ENCODE peak calls at places on chromosome 20, in five cellular contexts. One of them, this sample, is unnamed.

GRCh38 chr20:16752082-16752481 is 3.9 kb downstream of the OTOR start:
- DNase-seq in RWPE1: no peak
- DNase-seq in activated CD8-positive, alpha-beta T cell treated with anti-CD3 and anti-CD28 coated beads for 36 hours: no peak
- DNase-seq in OCI-LY7: no peak
- DNase-seq in AG10803: no peak
- DNase-seq in this sample: peak; percentile 14

GRCh38 chr20:37687478-37687805 is 6.4 kb upstream of the CTNNBL1 start:
- DNase-seq in RWPE1: no peak
- DNase-seq in activated CD8-positive, alpha-beta T cell treated with anti-CD3 and anti-CD28 coated beads for 36 hours: no peak
- DNase-seq in AG10803: no peak
- DNase-seq in OCI-LY7: no peak
- DNase-seq in this sample: no peak

GRCh38 chr20:53934421-53935352 is 135.7 kb downstream of the BCAS1 start:
- DNase-seq in activated CD8-positive, alpha-beta T cell treated with anti-CD3 and anti-CD28 coated beads for 36 hours: peak; percentile 63
- DNase-seq in RWPE1: peak; percentile 74
- DNase-seq in AG10803: peak; percentile 95
- DNase-seq in OCI-LY7: peak; percentile 88
- DNase-seq in this sample: peak; percentile 40

GRCh38 chr20:43992885-43993284 is 78.2 kb downstream of the TOX2 start:
- DNase-seq in OCI-LY7: no peak
- DNase-seq in RWPE1: no peak
- DNase-seq in AG10803: no peak
- DNase-seq in activated CD8-positive, alpha-beta T cell treated with anti-CD3 and anti-CD28 coated beads for 36 hours: no peak
- DNase-seq in this sample: no peak

GRCh38 chr20:42027746-42028268 is 409.6 kb upstream of the CHD6 start:
- DNase-seq in RWPE1: no peak
- DNase-seq in AG10803: no peak
- DNase-seq in activated CD8-positive, alpha-beta T cell treated with anti-CD3 and anti-CD28 coated beads for 36 hours: no peak
- DNase-seq in OCI-LY7: no peak
- DNase-seq in this sample: no peak

GRCh38 chr20:38609828-38610227 is 8.2 kb downstream of the ARHGAP40 start:
- DNase-seq in activated CD8-positive, alpha-beta T cell treated with anti-CD3 and anti-CD28 coated beads for 36 hours: no peak
- DNase-seq in AG10803: no peak
- DNase-seq in OCI-LY7: no peak
- DNase-seq in RWPE1: no peak
- DNase-seq in this sample: no peak

GRCh38 chr20:24665196-24665595 is 195.8 kb downstream of the SYNDIG1 start:
- DNase-seq in activated CD8-positive, alpha-beta T cell treated with anti-CD3 and anti-CD28 coated beads for 36 hours: no peak
- DNase-seq in RWPE1: no peak
- DNase-seq in OCI-LY7: no peak
- DNase-seq in AG10803: no peak
- DNase-seq in this sample: no peak

GRCh38 chr20:6122111-6122872 is 538 bp downstream of the FERMT1 start:
- DNase-seq in RWPE1: peak; percentile 72
- DNase-seq in activated CD8-positive, alpha-beta T cell treated with anti-CD3 and anti-CD28 coated beads for 36 hours: no peak
- DNase-seq in OCI-LY7: no peak
- DNase-seq in AG10803: peak; percentile 43
- DNase-seq in this sample: no peak

GRCh38 chr20:15076785-15077184 is 739.4 kb upstream of the FLRT3 start:
- DNase-seq in RWPE1: no peak
- DNase-seq in activated CD8-positive, alpha-beta T cell treated with anti-CD3 and anti-CD28 coated beads for 36 hours: no peak
- DNase-seq in AG10803: no peak
- DNase-seq in OCI-LY7: no peak
- DNase-seq in this sample: no peak

GRCh38 chr20:63183422-63184146 is 32.3 kb downstream of the YTHDF1 start:
- DNase-seq in RWPE1: peak; percentile 70
- DNase-seq in AG10803: no peak
- DNase-seq in OCI-LY7: peak; percentile 57
- DNase-seq in activated CD8-positive, alpha-beta T cell treated with anti-CD3 and anti-CD28 coated beads for 36 hours: peak; percentile 75
- DNase-seq in this sample: peak; percentile 85

GRCh38 chr20:39103732-39104131 is 141.6 kb downstream of the DHX35 start:
- DNase-seq in AG10803: peak; percentile 20
- DNase-seq in OCI-LY7: no peak
- DNase-seq in activated CD8-positive, alpha-beta T cell treated with anti-CD3 and anti-CD28 coated beads for 36 hours: no peak
- DNase-seq in RWPE1: no peak
- DNase-seq in this sample: no peak

GRCh38 chr20:35547319-35547718 is 5.4 kb downstream of the ERGIC3 start:
- DNase-seq in RWPE1: no peak
- DNase-seq in AG10803: no peak
- DNase-seq in activated CD8-positive, alpha-beta T cell treated with anti-CD3 and anti-CD28 coated beads for 36 hours: no peak
- DNase-seq in OCI-LY7: no peak
- DNase-seq in this sample: no peak

GRCh38 chr20:34618676-34619075 is 58.2 kb downstream of the PIGU start:
- DNase-seq in activated CD8-positive, alpha-beta T cell treated with anti-CD3 and anti-CD28 coated beads for 36 hours: no peak
- DNase-seq in AG10803: no peak
- DNase-seq in OCI-LY7: no peak
- DNase-seq in RWPE1: no peak
- DNase-seq in this sample: no peak

GRCh38 chr20:63497946-63498935 is 642 bp downstream of the EEF1A2 start:
- DNase-seq in RWPE1: peak; percentile 69
- DNase-seq in AG10803: peak; percentile 30
- DNase-seq in activated CD8-positive, alpha-beta T cell treated with anti-CD3 and anti-CD28 coated beads for 36 hours: no peak
- DNase-seq in OCI-LY7: no peak
- DNase-seq in this sample: no peak

GRCh38 chr20:38199506-38200390 is 34.7 kb upstream of the TGM2 start:
- DNase-seq in OCI-LY7: no peak
- DNase-seq in AG10803: no peak
- DNase-seq in RWPE1: no peak
- DNase-seq in activated CD8-positive, alpha-beta T cell treated with anti-CD3 and anti-CD28 coated beads for 36 hours: no peak
- DNase-seq in this sample: no peak

GRCh38 chr20:54557836-54558590 is 82.6 kb downstream of the DOK5 start:
- DNase-seq in RWPE1: no peak
- DNase-seq in activated CD8-positive, alpha-beta T cell treated with anti-CD3 and anti-CD28 coated beads for 36 hours: no peak
- DNase-seq in OCI-LY7: no peak
- DNase-seq in AG10803: no peak
- DNase-seq in this sample: no peak

GRCh38 chr20:47606414-47607207 is 104.9 kb downstream of the NCOA3 start:
- DNase-seq in OCI-LY7: no peak
- DNase-seq in activated CD8-positive, alpha-beta T cell treated with anti-CD3 and anti-CD28 coated beads for 36 hours: no peak
- DNase-seq in AG10803: no peak
- DNase-seq in RWPE1: no peak
- DNase-seq in this sample: no peak

GRCh38 chr20:38838326-38838725 is 32.8 kb downstream of the PPP1R16B start:
- DNase-seq in RWPE1: no peak
- DNase-seq in activated CD8-positive, alpha-beta T cell treated with anti-CD3 and anti-CD28 coated beads for 36 hours: no peak
- DNase-seq in AG10803: no peak
- DNase-seq in OCI-LY7: no peak
- DNase-seq in this sample: no peak

GRCh38 chr20:602357-602970 is 7.6 kb downstream of the TCF15 start:
- DNase-seq in OCI-LY7: no peak
- DNase-seq in RWPE1: no peak
- DNase-seq in activated CD8-positive, alpha-beta T cell treated with anti-CD3 and anti-CD28 coated beads for 36 hours: no peak
- DNase-seq in AG10803: no peak
- DNase-seq in this sample: no peak

GRCh38 chr20:46823271-46823747 is 71.3 kb upstream of the EYA2 start:
- DNase-seq in AG10803: no peak
- DNase-seq in activated CD8-positive, alpha-beta T cell treated with anti-CD3 and anti-CD28 coated beads for 36 hours: no peak
- DNase-seq in RWPE1: no peak
- DNase-seq in OCI-LY7: no peak
- DNase-seq in this sample: no peak

GRCh38 chr20:37309290-37309689 is 19.8 kb downstream of the MANBAL start:
- DNase-seq in OCI-LY7: no peak
- DNase-seq in RWPE1: no peak
- DNase-seq in activated CD8-positive, alpha-beta T cell treated with anti-CD3 and anti-CD28 coated beads for 36 hours: no peak
- DNase-seq in AG10803: no peak
- DNase-seq in this sample: no peak

DNA sequence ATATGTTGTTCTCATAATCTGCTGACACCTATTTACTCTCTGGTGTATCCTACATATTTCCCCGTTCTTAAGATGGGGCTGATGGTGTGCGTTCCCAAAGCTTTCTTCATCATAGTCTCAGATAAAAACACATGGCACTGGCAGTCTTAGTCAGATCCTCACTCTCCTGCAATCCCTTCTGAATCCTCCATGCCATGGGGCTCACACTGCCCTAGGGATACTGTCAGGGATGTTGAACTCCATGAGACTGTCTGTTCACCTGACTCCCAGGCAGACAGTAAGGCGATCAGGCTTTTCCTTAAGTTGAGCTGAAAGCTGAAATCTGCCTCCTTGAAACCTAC is 76.0 kb downstream of the SLX4IP start:
- DNase-seq in AG10803: no peak
- DNase-seq in activated CD8-positive, alpha-beta T cell treated with anti-CD3 and anti-CD28 coated beads for 36 hours: no peak
- DNase-seq in OCI-LY7: no peak
- DNase-seq in RWPE1: peak; percentile 34
- DNase-seq in this sample: no peak
- TF ChIP-seq CTCF in AG10803: no peak
- TF ChIP-seq CTCF in activated CD8-positive, alpha-beta T cell treated with anti-CD3 and anti-CD28 coated beads for 36 hours: no peak
- TF ChIP-seq CTCF in OCI-LY7: no peak
- TF ChIP-seq CTCF in RWPE1: no peak
- TF ChIP-seq CTCF in this sample: no peak

DNA sequence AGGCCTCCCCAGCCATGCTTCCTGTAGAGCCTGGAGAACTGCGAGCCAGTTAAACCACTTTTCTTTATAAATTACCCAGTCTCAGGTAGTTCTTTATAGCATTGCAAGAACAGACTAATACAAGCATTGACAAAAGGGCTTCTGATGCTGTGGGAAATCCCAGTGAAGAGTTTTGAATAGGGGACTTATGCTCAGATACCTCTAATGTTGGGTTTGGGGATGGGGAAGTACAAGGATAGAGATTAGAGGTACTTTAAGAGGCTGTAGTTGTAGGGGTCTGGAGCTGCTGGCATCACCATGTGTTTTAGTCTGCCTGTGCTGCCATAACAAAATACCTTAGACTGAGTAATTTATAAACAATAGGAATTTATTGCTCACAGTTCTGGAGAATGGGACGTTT is 8.8 kb downstream of the SLX4IP start:
- DNase-seq in activated CD8-positive, alpha-beta T cell treated with anti-CD3 and anti-CD28 coated beads for 36 hours: no peak
- DNase-seq in AG10803: no peak
- DNase-seq in RWPE1: no peak
- DNase-seq in OCI-LY7: no peak
- DNase-seq in this sample: no peak
- TF ChIP-seq CTCF in activated CD8-positive, alpha-beta T cell treated with anti-CD3 and anti-CD28 coated beads for 36 hours: no peak
- TF ChIP-seq CTCF in AG10803: no peak
- TF ChIP-seq CTCF in RWPE1: no peak
- TF ChIP-seq CTCF in OCI-LY7: no peak
- TF ChIP-seq CTCF in this sample: no peak

DNA sequence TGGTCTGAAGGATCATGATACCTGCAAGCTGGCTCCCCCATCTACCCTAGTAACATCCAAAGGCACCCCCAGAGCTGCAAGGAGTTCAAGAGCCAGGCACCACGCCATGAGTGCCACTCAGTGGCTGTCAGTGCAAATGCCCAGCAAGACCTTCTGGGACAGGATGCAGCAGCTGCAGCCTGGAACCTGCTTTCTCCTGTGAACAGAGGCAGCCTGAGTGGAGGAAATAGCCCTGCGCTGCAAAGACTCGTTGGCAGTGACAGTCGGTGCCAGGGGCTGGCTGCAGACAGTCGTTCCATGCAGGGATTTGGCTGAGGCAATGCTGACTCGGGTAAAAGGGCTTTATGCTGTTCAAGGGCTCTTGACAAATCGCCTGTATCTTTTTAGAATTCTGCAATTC is 15.7 kb upstream of the SSTR4 start:
- DNase-seq in activated CD8-positive, alpha-beta T cell treated with anti-CD3 and anti-CD28 coated beads for 36 hours: no peak
- DNase-seq in AG10803: no peak
- DNase-seq in RWPE1: no peak
- DNase-seq in OCI-LY7: no peak
- DNase-seq in this sample: no peak
- TF ChIP-seq CTCF in activated CD8-positive, alpha-beta T cell treated with anti-CD3 and anti-CD28 coated beads for 36 hours: no peak
- TF ChIP-seq CTCF in AG10803: no peak
- TF ChIP-seq CTCF in RWPE1: no peak
- TF ChIP-seq CTCF in OCI-LY7: no peak
- TF ChIP-seq CTCF in this sample: no peak

GRCh38 chr20:59481082-59482018 is 123.0 kb upstream of the PHACTR3 start:
- DNase-seq in RWPE1: no peak
- DNase-seq in OCI-LY7: no peak
- DNase-seq in AG10803: no peak
- DNase-seq in activated CD8-positive, alpha-beta T cell treated with anti-CD3 and anti-CD28 coated beads for 36 hours: no peak
- DNase-seq in this sample: no peak

GRCh38 chr20:59485576-59486250 is 118.6 kb upstream of the PHACTR3 start:
- DNase-seq in activated CD8-positive, alpha-beta T cell treated with anti-CD3 and anti-CD28 coated beads for 36 hours: no peak
- DNase-seq in OCI-LY7: no peak
- DNase-seq in AG10803: no peak
- DNase-seq in RWPE1: no peak
- DNase-seq in this sample: no peak

GRCh38 chr20:59482581-59483187 is 121.7 kb upstream of the PHACTR3 start:
- DNase-seq in OCI-LY7: no peak
- DNase-seq in activated CD8-positive, alpha-beta T cell treated with anti-CD3 and anti-CD28 coated beads for 36 hours: no peak
- DNase-seq in AG10803: no peak
- DNase-seq in RWPE1: no peak
- DNase-seq in this sample: no peak

GRCh38 chr20:59483481-59483880 is 120.9 kb upstream of the PHACTR3 start:
- DNase-seq in RWPE1: no peak
- DNase-seq in activated CD8-positive, alpha-beta T cell treated with anti-CD3 and anti-CD28 coated beads for 36 hours: no peak
- DNase-seq in OCI-LY7: no peak
- DNase-seq in AG10803: no peak
- DNase-seq in this sample: no peak

DNA sequence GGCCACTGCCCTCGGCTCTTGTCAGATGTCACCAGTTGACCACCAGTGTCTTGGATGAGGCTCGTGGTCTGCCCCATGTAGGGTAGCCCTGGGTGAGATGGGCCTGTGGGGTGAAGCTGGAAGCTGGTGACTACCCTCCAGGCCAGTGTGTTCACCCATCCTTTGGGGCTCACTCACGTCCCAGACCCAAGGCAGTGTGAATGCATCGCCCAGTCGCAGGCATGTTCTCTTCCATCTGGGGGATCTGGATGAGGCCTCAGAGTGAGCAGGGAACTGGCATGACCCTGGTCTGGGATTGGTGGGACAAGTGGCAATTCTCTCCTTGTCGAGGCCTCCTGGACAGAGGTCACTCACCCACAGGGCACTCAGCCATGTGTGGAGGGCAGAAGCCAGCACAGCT is 120.1 kb upstream of the PHACTR3 start:
- DNase-seq in RWPE1: no peak
- DNase-seq in AG10803: no peak
- DNase-seq in OCI-LY7: no peak
- DNase-seq in activated CD8-positive, alpha-beta T cell treated with anti-CD3 and anti-CD28 coated beads for 36 hours: no peak
- DNase-seq in this sample: no peak
- TF ChIP-seq CTCF in RWPE1: no peak
- TF ChIP-seq CTCF in AG10803: no peak
- TF ChIP-seq CTCF in OCI-LY7: no peak
- TF ChIP-seq CTCF in activated CD8-positive, alpha-beta T cell treated with anti-CD3 and anti-CD28 coated beads for 36 hours: no peak
- TF ChIP-seq CTCF in this sample: no peak